ENCODE peak calls at places on chromosomes 2 and 18, in six cellular contexts. One of them, this sample, is unnamed.
A peak's percentile ranks its signal among the peaks of the same experiment; 100 is the strongest.

GRCh38 chr2:75356857-75357256 is 157.5 kb upstream of the TACR1 start:
- DNase-seq in EH: no peak
- DNase-seq in HT-29: no peak
- DNase-seq in SJSA1: no peak
- DNase-seq in anterior cingulate cortex: no peak
- DNase-seq in stimulated activated CD4-positive, alpha-beta T cell treated with anti-CD3 and anti-CD28 coated beads, Interleukin-2, amount 100 ng/mL, for 48 hours: no peak
- DNase-seq in this sample: no peak

GRCh38 chr2:62475172-62476011 is 30.6 kb downstream of the TMEM17 start:
- DNase-seq in SJSA1: peak; percentile 56
- DNase-seq in EH: peak; percentile 79
- DNase-seq in stimulated activated CD4-positive, alpha-beta T cell treated with anti-CD3 and anti-CD28 coated beads, Interleukin-2, amount 100 ng/mL, for 48 hours: no peak
- DNase-seq in HT-29: no peak
- DNase-seq in anterior cingulate cortex: no peak
- DNase-seq in this sample: peak; percentile 35

GRCh38 chr2:15802657-15803056 is 137.7 kb upstream of the MYCN start:
- DNase-seq in SJSA1: no peak
- DNase-seq in stimulated activated CD4-positive, alpha-beta T cell treated with anti-CD3 and anti-CD28 coated beads, Interleukin-2, amount 100 ng/mL, for 48 hours: no peak
- DNase-seq in HT-29: no peak
- DNase-seq in EH: no peak
- DNase-seq in anterior cingulate cortex: no peak
- DNase-seq in this sample: no peak

GRCh38 chr18:63236417-63236816 is 83.2 kb downstream of the BCL2 start:
- DNase-seq in stimulated activated CD4-positive, alpha-beta T cell treated with anti-CD3 and anti-CD28 coated beads, Interleukin-2, amount 100 ng/mL, for 48 hours: no peak
- DNase-seq in SJSA1: no peak
- DNase-seq in EH: no peak
- DNase-seq in anterior cingulate cortex: no peak
- DNase-seq in HT-29: no peak
- DNase-seq in this sample: no peak

GRCh38 chr2:126429129-126429528 is 226.8 kb upstream of the GYPC start:
- DNase-seq in EH: no peak
- DNase-seq in HT-29: no peak
- DNase-seq in SJSA1: no peak
- DNase-seq in anterior cingulate cortex: no peak
- DNase-seq in stimulated activated CD4-positive, alpha-beta T cell treated with anti-CD3 and anti-CD28 coated beads, Interleukin-2, amount 100 ng/mL, for 48 hours: no peak
- DNase-seq in this sample: no peak

GRCh38 chr2:37775908-37776250 is 104.4 kb upstream of the CDC42EP3 start:
- DNase-seq in HT-29: no peak
- DNase-seq in EH: peak; percentile 91
- DNase-seq in anterior cingulate cortex: no peak
- DNase-seq in SJSA1: peak; percentile 63
- DNase-seq in stimulated activated CD4-positive, alpha-beta T cell treated with anti-CD3 and anti-CD28 coated beads, Interleukin-2, amount 100 ng/mL, for 48 hours: no peak
- DNase-seq in this sample: no peak

GRCh38 chr2:202018950-202019349 is 14.7 kb upstream of the FZD7 start:
- DNase-seq in EH: peak; percentile 21
- DNase-seq in HT-29: no peak
- DNase-seq in anterior cingulate cortex: no peak
- DNase-seq in stimulated activated CD4-positive, alpha-beta T cell treated with anti-CD3 and anti-CD28 coated beads, Interleukin-2, amount 100 ng/mL, for 48 hours: no peak
- DNase-seq in SJSA1: no peak
- DNase-seq in this sample: no peak

GRCh38 chr18:6521804-6522418 is 107.2 kb upstream of the L3MBTL4 start:
- DNase-seq in EH: peak; percentile 48
- DNase-seq in anterior cingulate cortex: no peak
- DNase-seq in stimulated activated CD4-positive, alpha-beta T cell treated with anti-CD3 and anti-CD28 coated beads, Interleukin-2, amount 100 ng/mL, for 48 hours: peak; percentile 0
- DNase-seq in SJSA1: peak; percentile 54
- DNase-seq in HT-29: peak; percentile 85
- DNase-seq in this sample: peak; percentile 49

GRCh38 chr18:274313-274712 is 6.5 kb upstream of the THOC1 start:
- DNase-seq in stimulated activated CD4-positive, alpha-beta T cell treated with anti-CD3 and anti-CD28 coated beads, Interleukin-2, amount 100 ng/mL, for 48 hours: no peak
- DNase-seq in EH: no peak
- DNase-seq in SJSA1: no peak
- DNase-seq in anterior cingulate cortex: no peak
- DNase-seq in HT-29: no peak
- DNase-seq in this sample: no peak

GRCh38 chr2:5007596-5007995 is 684.6 kb upstream of the SOX11 start:
- DNase-seq in anterior cingulate cortex: no peak
- DNase-seq in EH: no peak
- DNase-seq in HT-29: no peak
- DNase-seq in stimulated activated CD4-positive, alpha-beta T cell treated with anti-CD3 and anti-CD28 coated beads, Interleukin-2, amount 100 ng/mL, for 48 hours: no peak
- DNase-seq in SJSA1: no peak
- DNase-seq in this sample: no peak

GRCh38 chr2:41729800-41730364 is 317.9 kb upstream of the PKDCC start:
- DNase-seq in SJSA1: no peak
- DNase-seq in EH: no peak
- DNase-seq in stimulated activated CD4-positive, alpha-beta T cell treated with anti-CD3 and anti-CD28 coated beads, Interleukin-2, amount 100 ng/mL, for 48 hours: no peak
- DNase-seq in HT-29: no peak
- DNase-seq in anterior cingulate cortex: no peak
- DNase-seq in this sample: no peak

GRCh38 chr18:48902023-48902855 is 48.5 kb downstream of the SMAD7 start:
- DNase-seq in SJSA1: peak; percentile 97
- DNase-seq in EH: peak; percentile 87
- DNase-seq in HT-29: peak; percentile 72
- DNase-seq in anterior cingulate cortex: peak; percentile 54
- DNase-seq in stimulated activated CD4-positive, alpha-beta T cell treated with anti-CD3 and anti-CD28 coated beads, Interleukin-2, amount 100 ng/mL, for 48 hours: no peak
- DNase-seq in this sample: no peak

GRCh38 chr2:175080479-175080878 is 75.3 kb upstream of the CHN1 start:
- DNase-seq in HT-29: no peak
- DNase-seq in SJSA1: no peak
- DNase-seq in EH: no peak
- DNase-seq in anterior cingulate cortex: no peak
- DNase-seq in stimulated activated CD4-positive, alpha-beta T cell treated with anti-CD3 and anti-CD28 coated beads, Interleukin-2, amount 100 ng/mL, for 48 hours: no peak
- DNase-seq in this sample: no peak

GRCh38 chr2:164761737-164762460 is 79.7 kb downstream of the COBLL1 start:
- DNase-seq in HT-29: no peak
- DNase-seq in anterior cingulate cortex: no peak
- DNase-seq in stimulated activated CD4-positive, alpha-beta T cell treated with anti-CD3 and anti-CD28 coated beads, Interleukin-2, amount 100 ng/mL, for 48 hours: no peak
- DNase-seq in EH: no peak
- DNase-seq in SJSA1: no peak
- DNase-seq in this sample: no peak

GRCh38 chr2:178397002-178397605 is 53.9 kb downstream of the PRKRA start:
- DNase-seq in stimulated activated CD4-positive, alpha-beta T cell treated with anti-CD3 and anti-CD28 coated beads, Interleukin-2, amount 100 ng/mL, for 48 hours: no peak
- DNase-seq in EH: peak; percentile 58
- DNase-seq in SJSA1: no peak
- DNase-seq in HT-29: peak; percentile 64
- DNase-seq in anterior cingulate cortex: no peak
- DNase-seq in this sample: no peak

GRCh38 chr2:160432633-160433032 is 61.0 kb downstream of the RBMS1 start:
- DNase-seq in EH: peak; percentile 85
- DNase-seq in stimulated activated CD4-positive, alpha-beta T cell treated with anti-CD3 and anti-CD28 coated beads, Interleukin-2, amount 100 ng/mL, for 48 hours: no peak
- DNase-seq in SJSA1: no peak
- DNase-seq in HT-29: peak; percentile 64
- DNase-seq in anterior cingulate cortex: no peak
- DNase-seq in this sample: no peak

This sample was measured in T47D.